ENCODE peak calls at places on chromosomes 5 and 9, in seven cellular contexts. One of them, this sample, is unnamed.
A peak's percentile ranks its signal among the peaks of the same experiment; 100 is the strongest.

GRCh38 chr5:150392680-150393079 is 20.0 kb downstream of the CD74 start:
- DNase-seq in brain microvascular endothelial cell: no peak
- DNase-seq in B cell: peak; percentile 52
- DNase-seq in Peyer's patch: no peak
- DNase-seq in cardiac muscle cell: no peak
- DNase-seq in natural killer cell: no peak
- DNase-seq in gastrocnemius medialis: no peak
- DNase-seq in this sample: no peak

GRCh38 chr5:35890021-35890740 is 33.5 kb downstream of the IL7R start:
- DNase-seq in brain microvascular endothelial cell: no peak
- DNase-seq in cardiac muscle cell: no peak
- DNase-seq in Peyer's patch: no peak
- DNase-seq in natural killer cell: no peak
- DNase-seq in B cell: no peak
- DNase-seq in gastrocnemius medialis: no peak
- DNase-seq in this sample: no peak

GRCh38 chr5:134539732-134540131 is 14.3 kb downstream of the JADE2 start:
- DNase-seq in gastrocnemius medialis: no peak
- DNase-seq in brain microvascular endothelial cell: no peak
- DNase-seq in natural killer cell: no peak
- DNase-seq in B cell: no peak
- DNase-seq in Peyer's patch: no peak
- DNase-seq in cardiac muscle cell: no peak
- DNase-seq in this sample: no peak

GRCh38 chr9:131361202-131361833 is 32.6 kb upstream of the PRRC2B start:
- DNase-seq in Peyer's patch: peak; percentile 71
- DNase-seq in B cell: peak; percentile 17
- DNase-seq in gastrocnemius medialis: no peak
- DNase-seq in natural killer cell: no peak
- DNase-seq in cardiac muscle cell: peak; percentile 21
- DNase-seq in brain microvascular endothelial cell: no peak
- DNase-seq in this sample: no peak

GRCh38 chr9:99485461-99485860 is 263.4 kb downstream of the SEC61B start:
- DNase-seq in natural killer cell: no peak
- DNase-seq in B cell: no peak
- DNase-seq in brain microvascular endothelial cell: peak; percentile 41
- DNase-seq in cardiac muscle cell: no peak
- DNase-seq in gastrocnemius medialis: no peak
- DNase-seq in Peyer's patch: no peak
- DNase-seq in this sample: no peak

GRCh38 chr5:151030377-151030776 is 10.0 kb downstream of the GPX3 start:
- DNase-seq in natural killer cell: no peak
- DNase-seq in brain microvascular endothelial cell: no peak
- DNase-seq in gastrocnemius medialis: peak; percentile 95
- DNase-seq in B cell: no peak
- DNase-seq in cardiac muscle cell: no peak
- DNase-seq in Peyer's patch: peak; percentile 77
- DNase-seq in this sample: no peak

GRCh38 chr5:159799701-159800100 is 116.6 kb upstream of the ADRA1B start:
- DNase-seq in Peyer's patch: no peak
- DNase-seq in natural killer cell: no peak
- DNase-seq in gastrocnemius medialis: no peak
- DNase-seq in brain microvascular endothelial cell: no peak
- DNase-seq in B cell: no peak
- DNase-seq in cardiac muscle cell: no peak
- DNase-seq in this sample: no peak

GRCh38 chr9:101027733-101028345 is 688 bp upstream of the PLPPR1 start:
- DNase-seq in Peyer's patch: no peak
- DNase-seq in natural killer cell: no peak
- DNase-seq in cardiac muscle cell: no peak
- DNase-seq in gastrocnemius medialis: no peak
- DNase-seq in brain microvascular endothelial cell: no peak
- DNase-seq in B cell: no peak
- DNase-seq in this sample: no peak

GRCh38 chr9:76136986-76137385 is 246.5 kb downstream of the PCSK5 start:
- DNase-seq in cardiac muscle cell: no peak
- DNase-seq in gastrocnemius medialis: no peak
- DNase-seq in B cell: no peak
- DNase-seq in natural killer cell: no peak
- DNase-seq in Peyer's patch: no peak
- DNase-seq in brain microvascular endothelial cell: peak; percentile 65
- DNase-seq in this sample: no peak

GRCh38 chr9:16869961-16870605 is 387 bp downstream of the BNC2 start:
- DNase-seq in brain microvascular endothelial cell: no peak
- DNase-seq in cardiac muscle cell: peak; percentile 26
- DNase-seq in gastrocnemius medialis: no peak
- DNase-seq in Peyer's patch: no peak
- DNase-seq in natural killer cell: peak; percentile 24
- DNase-seq in B cell: no peak
- DNase-seq in this sample: peak; percentile 51

GRCh38 chr5:177003649-177004048 is 2.9 kb downstream of the UIMC1 start:
- DNase-seq in Peyer's patch: no peak
- DNase-seq in B cell: no peak
- DNase-seq in natural killer cell: no peak
- DNase-seq in brain microvascular endothelial cell: no peak
- DNase-seq in cardiac muscle cell: no peak
- DNase-seq in gastrocnemius medialis: no peak
- DNase-seq in this sample: no peak

GRCh38 chr5:112419596-112420110 is 576 bp upstream of the EPB41L4A start:
- DNase-seq in Peyer's patch: peak; percentile 64
- DNase-seq in B cell: peak; percentile 61
- DNase-seq in brain microvascular endothelial cell: no peak
- DNase-seq in cardiac muscle cell: peak; percentile 74
- DNase-seq in natural killer cell: peak; percentile 26
- DNase-seq in gastrocnemius medialis: peak; percentile 27
- DNase-seq in this sample: peak; percentile 35

GRCh38 chr5:170882345-170882744 is 20.5 kb downstream of the RANBP17 start:
- DNase-seq in gastrocnemius medialis: no peak
- DNase-seq in Peyer's patch: no peak
- DNase-seq in brain microvascular endothelial cell: no peak
- DNase-seq in cardiac muscle cell: no peak
- DNase-seq in natural killer cell: no peak
- DNase-seq in B cell: no peak
- DNase-seq in this sample: no peak

GRCh38 chr5:122844136-122844915 is 1.1 kb upstream of the SNX24 start:
- DNase-seq in brain microvascular endothelial cell: no peak
- DNase-seq in natural killer cell: no peak
- DNase-seq in Peyer's patch: peak; percentile 53
- DNase-seq in cardiac muscle cell: peak; percentile 3
- DNase-seq in gastrocnemius medialis: no peak
- DNase-seq in B cell: peak; percentile 14
- DNase-seq in this sample: no peak

GRCh38 chr5:91280942-91281269 is 102.2 kb downstream of the ARRDC3 start:
- DNase-seq in Peyer's patch: no peak
- DNase-seq in cardiac muscle cell: no peak
- DNase-seq in natural killer cell: no peak
- DNase-seq in B cell: no peak
- DNase-seq in gastrocnemius medialis: no peak
- DNase-seq in brain microvascular endothelial cell: no peak
- DNase-seq in this sample: no peak

GRCh38 chr5:91277840-91278239 is 105.3 kb downstream of the ARRDC3 start:
- DNase-seq in gastrocnemius medialis: no peak
- DNase-seq in natural killer cell: no peak
- DNase-seq in B cell: no peak
- DNase-seq in brain microvascular endothelial cell: no peak
- DNase-seq in cardiac muscle cell: no peak
- DNase-seq in Peyer's patch: no peak
- DNase-seq in this sample: no peak

GRCh38 chr5:91282210-91282609 is 100.9 kb downstream of the ARRDC3 start:
- DNase-seq in gastrocnemius medialis: no peak
- DNase-seq in natural killer cell: no peak
- DNase-seq in B cell: no peak
- DNase-seq in brain microvascular endothelial cell: no peak
- DNase-seq in Peyer's patch: no peak
- DNase-seq in cardiac muscle cell: no peak
- DNase-seq in this sample: no peak

GRCh38 chr5:91281409-91281808 is 101.7 kb downstream of the ARRDC3 start:
- DNase-seq in brain microvascular endothelial cell: no peak
- DNase-seq in B cell: no peak
- DNase-seq in natural killer cell: no peak
- DNase-seq in cardiac muscle cell: no peak
- DNase-seq in gastrocnemius medialis: no peak
- DNase-seq in Peyer's patch: no peak
- DNase-seq in this sample: no peak

DNA sequence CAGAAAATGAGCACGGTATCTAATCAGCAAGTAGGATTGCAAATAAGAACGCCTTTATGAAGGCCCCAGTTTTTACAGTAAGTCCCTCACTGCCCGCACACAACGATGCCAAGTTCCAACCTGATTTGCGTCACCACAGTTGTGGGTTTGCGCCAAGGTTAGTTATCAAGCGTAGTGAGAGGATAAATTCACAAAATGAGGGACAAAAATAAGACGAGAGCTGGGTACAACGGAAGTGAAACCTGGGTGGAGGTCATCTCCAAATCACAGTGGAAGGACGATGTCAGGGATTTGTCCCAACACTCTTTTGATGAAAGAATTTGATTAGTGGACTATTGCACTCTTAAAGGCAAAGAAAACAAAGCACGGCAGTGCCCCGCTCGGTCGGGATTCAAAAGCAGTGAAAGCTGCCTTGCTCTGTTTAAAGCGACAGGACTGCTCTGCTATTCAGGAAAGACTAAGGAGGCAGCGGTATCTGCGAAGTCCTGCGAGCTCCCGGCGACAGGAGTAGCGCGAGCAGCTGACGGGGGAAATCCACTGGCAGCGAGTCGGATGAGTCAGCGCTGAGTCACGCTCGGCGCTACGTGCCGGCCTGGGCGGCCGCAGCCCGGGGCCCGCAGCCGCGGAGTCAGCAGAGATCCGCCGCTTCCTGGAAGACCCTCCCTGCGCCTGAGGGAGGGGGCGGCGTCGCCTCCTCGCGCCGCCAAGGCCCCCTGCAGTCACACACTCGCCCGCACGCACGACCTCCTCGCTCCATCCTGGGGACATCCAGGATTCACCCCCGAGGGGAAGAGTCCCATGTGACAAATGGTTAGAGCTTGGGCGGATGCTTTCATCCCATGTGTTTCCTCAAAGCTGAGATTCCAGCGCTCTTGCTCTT is 102.8 kb downstream of the ARRDC3 start:
- DNase-seq in B cell: peak; percentile 86
- DNase-seq in Peyer's patch: peak; percentile 94
- DNase-seq in natural killer cell: peak; percentile 89
- DNase-seq in brain microvascular endothelial cell: peak; percentile 98
- DNase-seq in gastrocnemius medialis: peak; percentile 93
- DNase-seq in cardiac muscle cell: peak; percentile 95
- DNase-seq in this sample: peak; percentile 75
- TF ChIP-seq CTCF in B cell: no peak
- TF ChIP-seq CTCF in Peyer's patch: no peak
- TF ChIP-seq CTCF in natural killer cell: no peak
- TF ChIP-seq CTCF in brain microvascular endothelial cell: peak; percentile 13
- TF ChIP-seq CTCF in gastrocnemius medialis: no peak
- TF ChIP-seq CTCF in cardiac muscle cell: peak; percentile 9
- TF ChIP-seq CTCF in this sample: no peak

GRCh38 chr5:98969400-98969799 is 40.6 kb upstream of the CHD1 start:
- DNase-seq in Peyer's patch: no peak
- DNase-seq in cardiac muscle cell: no peak
- DNase-seq in natural killer cell: no peak
- DNase-seq in brain microvascular endothelial cell: no peak
- DNase-seq in B cell: no peak
- DNase-seq in gastrocnemius medialis: no peak
- DNase-seq in this sample: no peak
- TF ChIP-seq CTCF in Peyer's patch: peak; percentile 8
- TF ChIP-seq CTCF in cardiac muscle cell: no peak
- TF ChIP-seq CTCF in natural killer cell: no peak
- TF ChIP-seq CTCF in brain microvascular endothelial cell: no peak
- TF ChIP-seq CTCF in B cell: no peak
- TF ChIP-seq CTCF in gastrocnemius medialis: no peak
- TF ChIP-seq CTCF in this sample: no peak

GRCh38 chr5:72436796-72437471 is 70.3 kb downstream of the ZNF366 start:
- DNase-seq in natural killer cell: no peak
- DNase-seq in Peyer's patch: no peak
- DNase-seq in brain microvascular endothelial cell: no peak
- DNase-seq in gastrocnemius medialis: no peak
- DNase-seq in cardiac muscle cell: no peak
- DNase-seq in B cell: no peak
- DNase-seq in this sample: no peak

GRCh38 chr5:72438141-72438540 is 69.1 kb downstream of the ZNF366 start:
- DNase-seq in natural killer cell: no peak
- DNase-seq in brain microvascular endothelial cell: no peak
- DNase-seq in B cell: no peak
- DNase-seq in Peyer's patch: no peak
- DNase-seq in cardiac muscle cell: no peak
- DNase-seq in gastrocnemius medialis: no peak
- DNase-seq in this sample: no peak

GRCh38 chr5:72433520-72433919 is 73.7 kb downstream of the ZNF366 start:
- DNase-seq in brain microvascular endothelial cell: no peak
- DNase-seq in B cell: no peak
- DNase-seq in gastrocnemius medialis: no peak
- DNase-seq in Peyer's patch: no peak
- DNase-seq in natural killer cell: no peak
- DNase-seq in cardiac muscle cell: no peak
- DNase-seq in this sample: no peak

GRCh38 chr5:72434056-72434780 is 73.0 kb downstream of the ZNF366 start:
- DNase-seq in natural killer cell: no peak
- DNase-seq in cardiac muscle cell: no peak
- DNase-seq in B cell: no peak
- DNase-seq in Peyer's patch: no peak
- DNase-seq in gastrocnemius medialis: no peak
- DNase-seq in brain microvascular endothelial cell: no peak
- DNase-seq in this sample: no peak

DNA sequence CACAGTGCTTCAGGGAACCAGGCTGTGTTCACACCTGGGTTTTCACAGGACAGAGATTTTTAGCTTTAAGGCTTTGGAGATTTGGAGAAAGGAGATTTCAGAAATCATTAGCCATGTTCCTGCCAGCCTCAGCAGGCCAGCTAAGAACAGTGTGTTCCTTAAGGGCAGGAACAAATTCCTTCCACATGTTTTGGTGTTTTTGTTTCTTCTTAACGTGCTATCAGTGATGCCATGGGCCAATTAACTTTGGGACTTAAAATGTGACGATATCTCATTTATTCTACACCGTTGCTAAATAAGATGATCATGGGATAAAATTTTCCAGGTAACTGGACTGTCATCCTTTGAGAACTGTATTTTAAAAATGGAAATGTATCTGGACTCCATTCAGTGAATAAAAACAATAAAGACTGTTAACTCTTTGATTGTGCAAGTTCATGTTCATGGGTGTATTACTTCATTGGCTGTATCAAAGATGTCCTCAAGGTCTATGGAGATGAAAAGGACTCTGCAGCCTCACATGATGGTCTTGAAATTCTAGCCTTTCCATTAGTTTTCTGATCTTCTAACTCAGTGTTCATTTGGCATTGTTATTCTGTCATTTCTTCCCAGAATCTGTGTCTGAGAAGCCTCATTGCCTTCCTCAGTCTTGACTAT is 72.3 kb downstream of the ZNF366 start:
- DNase-seq in gastrocnemius medialis: peak; percentile 34
- DNase-seq in brain microvascular endothelial cell: no peak
- DNase-seq in Peyer's patch: no peak
- DNase-seq in cardiac muscle cell: no peak
- DNase-seq in B cell: no peak
- DNase-seq in natural killer cell: no peak
- DNase-seq in this sample: no peak
- TF ChIP-seq CTCF in gastrocnemius medialis: peak; percentile 9
- TF ChIP-seq CTCF in brain microvascular endothelial cell: no peak
- TF ChIP-seq CTCF in Peyer's patch: no peak
- TF ChIP-seq CTCF in cardiac muscle cell: no peak
- TF ChIP-seq CTCF in B cell: no peak
- TF ChIP-seq CTCF in natural killer cell: no peak
- TF ChIP-seq CTCF in this sample: no peak

GRCh38 chr9:121735065-121735791 is 83.8 kb downstream of the DAB2IP start:
- DNase-seq in brain microvascular endothelial cell: peak; percentile 85
- DNase-seq in gastrocnemius medialis: no peak
- DNase-seq in cardiac muscle cell: peak; percentile 49
- DNase-seq in natural killer cell: peak; percentile 21
- DNase-seq in B cell: peak; percentile 9
- DNase-seq in Peyer's patch: peak; percentile 66
- DNase-seq in this sample: no peak
- TF ChIP-seq CTCF in brain microvascular endothelial cell: peak; percentile 89
- TF ChIP-seq CTCF in gastrocnemius medialis: peak; percentile 21
- TF ChIP-seq CTCF in cardiac muscle cell: peak; percentile 68
- TF ChIP-seq CTCF in natural killer cell: peak; percentile 25
- TF ChIP-seq CTCF in B cell: peak; percentile 24
- TF ChIP-seq CTCF in Peyer's patch: peak; percentile 33
- TF ChIP-seq CTCF in this sample: no peak

This sample was measured in mesothelial cell of epicardium.